ENCODE peak calls at places on chromosomes 13 and 19, in nine cellular contexts. V is choroid plexus epithelial cell, S is bronchial epithelial cell, I is endodermal cell, M is Panc1, Y is fibroblast of pulmonary artery, J is epithelial cell of esophagus, B is IMR-90, D is HFF-Myc. F is an unnamed sample.

GRCh38 chr19:44202470-44202869 is 9.9 kb upstream of the ZNF227 start:
- DNase-seq in V (peak), S (peak), I (no peak), M (no peak), Y (peak), J (peak), B (peak), D (no peak), F (peak)

GRCh38 chr13:40401911-40402776 is 264.3 kb downstream of the FOXO1 start:
- DNase-seq in V (peak), S (peak), I (no peak), M (no peak), Y (peak), J (peak), B (peak), D (peak), F (peak)

GRCh38 chr13:60583911-60584753 is 187.1 kb downstream of the TDRD3 start:
- DNase-seq in V (peak), S (peak), I (peak), M (no peak), Y (peak), J (peak), B (peak), D (peak), F (peak)

GRCh38 chr13:107043016-107043957 is 475.4 kb upstream of the ARGLU1 start:
- DNase-seq in V (no peak), S (no peak), I (no peak), M (no peak), Y (no peak), J (no peak), B (peak), D (no peak), F (peak)

GRCh38 chr19:36665832-36666231 is 805 bp downstream of the ZNF461 start:
- DNase-seq in V (no peak), S (no peak), I (no peak), M (no peak), Y (no peak), J (no peak), B (no peak), D (no peak), F (no peak)

GRCh38 chr13:45142440-45143345 is 22.4 kb downstream of the GTF2F2 start:
- DNase-seq in V (peak), S (peak), I (no peak), M (no peak), Y (peak), J (peak), B (peak), D (no peak), F (no peak)

GRCh38 chr13:45339867-45340266 is 1.1 kb downstream of the TPT1 start:
- DNase-seq in V (no peak), S (no peak), I (no peak), M (no peak), Y (no peak), J (no peak), B (no peak), D (no peak), F (no peak)

GRCh38 chr19:18091217-18091608 is 4.5 kb upstream of the IL12RB1 start:
- DNase-seq in V (no peak), S (no peak), I (no peak), M (no peak), Y (no peak), J (no peak), B (no peak), D (no peak), F (no peak)

GRCh38 chr13:111974065-111974640 is 92.8 kb upstream of the SOX1 start:
- DNase-seq in V (no peak), S (no peak), I (no peak), M (no peak), Y (no peak), J (no peak), B (no peak), D (no peak), F (no peak)

GRCh38 chr19:56383826-56384605 is 9.3 kb downstream of the ZNF582 start:
- DNase-seq in V (no peak), S (peak), I (no peak), M (no peak), Y (no peak), J (peak), B (peak), D (no peak), F (no peak)

GRCh38 chr19:2277138-2277537 is 4.8 kb downstream of the PEAK3 start:
- DNase-seq in V (no peak), S (no peak), I (no peak), M (no peak), Y (no peak), J (no peak), B (no peak), D (no peak), F (no peak)

GRCh38 chr19:16886305-16886880 is 2.4 kb upstream of the F2RL3 start:
- DNase-seq in V (peak), S (peak), I (no peak), M (no peak), Y (peak), J (peak), B (peak), D (no peak), F (peak)

GRCh38 chr19:8515317-8515716 is 1.4 kb upstream of the ZNF414 start:
- DNase-seq in V (peak), S (no peak), I (no peak), M (no peak), Y (no peak), J (no peak), B (no peak), D (no peak), F (no peak)

GRCh38 chr19:17602217-17602616 is 46.8 kb downstream of the COLGALT1 start:
- DNase-seq in V (no peak), S (no peak), I (no peak), M (no peak), Y (no peak), J (no peak), B (no peak), D (no peak), F (no peak)

GRCh38 chr13:61700663-61701062 is 285.0 kb upstream of the PCDH20 start:
- DNase-seq in V (no peak), S (no peak), I (no peak), M (no peak), Y (no peak), J (no peak), B (no peak), D (no peak), F (no peak)

GRCh38 chr19:49421039-49421877 is 2.0 kb downstream of the PTH2 start:
- DNase-seq in V (peak), S (peak), I (peak), M (no peak), Y (peak), J (peak), B (peak), D (no peak), F (peak)

GRCh38 chr13:79937311-79938243 is 403.3 kb downstream of the SPRY2 start:
- DNase-seq in V (no peak), S (peak), I (peak), M (no peak), Y (no peak), J (no peak), B (no peak), D (no peak), F (no peak)

GRCh38 chr13:76307157-76307556 is 579.0 kb downstream of the KCTD12 start:
- DNase-seq in V (peak), S (no peak), I (no peak), M (no peak), Y (peak), J (no peak), B (peak), D (no peak), F (no peak)

GRCh38 chr13:76887070-76887563 is 912 bp upstream of the KCTD12 start:
- DNase-seq in V (no peak), S (no peak), I (peak), M (no peak), Y (no peak), J (no peak), B (no peak), D (no peak), F (no peak)

GRCh38 chr19:55275851-55276719 is 3.8 kb downstream of the HSPBP1 start:
- DNase-seq in V (no peak), S (no peak), I (no peak), M (no peak), Y (no peak), J (no peak), B (no peak), D (no peak), F (no peak)

GRCh38 chr13:81686877-81687276 is 1346.0 kb upstream of the SPRY2 start:
- DNase-seq in V (peak), S (peak), I (no peak), M (no peak), Y (peak), J (peak), B (no peak), D (peak), F (no peak)

DNA sequence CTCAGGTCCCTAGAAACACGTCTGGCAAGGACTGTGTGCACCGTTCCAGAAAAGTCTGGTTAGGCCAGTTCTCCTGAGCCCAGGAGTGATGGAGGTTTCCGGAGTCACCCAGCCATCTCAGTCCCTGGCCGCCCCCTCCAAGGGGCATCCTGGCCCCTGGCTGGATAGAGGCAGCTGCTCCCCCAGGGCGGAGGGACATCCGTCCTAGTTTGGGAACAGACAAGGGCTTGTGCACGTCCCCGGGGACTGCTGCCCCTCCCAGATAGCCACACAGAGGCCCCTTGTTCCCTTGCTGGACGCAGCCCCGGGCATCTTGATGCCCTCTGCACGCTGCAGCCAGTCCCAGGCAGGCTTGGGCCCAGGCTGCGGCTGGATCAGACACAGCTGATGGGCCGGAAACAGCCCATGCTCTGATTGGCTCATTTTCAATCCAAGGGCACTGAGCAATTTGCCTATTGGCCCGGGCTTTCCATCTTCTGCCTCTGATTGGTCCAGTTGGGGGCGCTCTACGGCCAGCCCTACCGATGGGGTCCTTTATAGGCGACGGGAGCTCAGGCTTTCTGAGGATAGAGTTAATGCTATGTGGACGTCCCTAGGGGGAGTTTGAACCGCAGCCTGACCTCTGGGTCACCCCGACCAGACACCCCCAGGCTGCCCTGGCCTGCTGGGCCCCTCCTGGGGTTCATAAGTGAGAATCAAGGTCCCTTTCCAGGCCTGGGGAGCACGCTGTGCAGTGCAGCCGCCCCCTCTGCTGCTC is 3.7 kb downstream of the S1PR2 start:
- DNase-seq in V (peak), S (no peak), I (peak), M (no peak), Y (peak), J (no peak), B (no peak), D (no peak), F (no peak)
- TF ChIP-seq CTCF in V (peak), S (no peak), I (peak), M (peak), Y (no peak), J (no peak), B (peak), D (no peak), F (peak)

GRCh38 chr13:37869506-37869755 is 141 bp downstream of the TRPC4 start:
- DNase-seq in V (no peak), S (no peak), I (peak), M (no peak), Y (peak), J (no peak), B (no peak), D (no peak), F (no peak)

GRCh38 chr13:37868691-37869505 is 674 bp downstream of the TRPC4 start:
- DNase-seq in V (peak), S (no peak), I (peak), M (no peak), Y (peak), J (no peak), B (peak), D (no peak), F (peak)

GRCh38 chr13:37869756-37870488 is at the start of gene TRPC4:
- DNase-seq in V (peak), S (peak), I (peak), M (no peak), Y (peak), J (peak), B (peak), D (peak), F (peak)

GRCh38 chr13:37870489-37870845 is 895 bp upstream of the TRPC4 start:
- DNase-seq in V (no peak), S (no peak), I (no peak), M (no peak), Y (no peak), J (no peak), B (no peak), D (no peak), F (no peak)

DNA sequence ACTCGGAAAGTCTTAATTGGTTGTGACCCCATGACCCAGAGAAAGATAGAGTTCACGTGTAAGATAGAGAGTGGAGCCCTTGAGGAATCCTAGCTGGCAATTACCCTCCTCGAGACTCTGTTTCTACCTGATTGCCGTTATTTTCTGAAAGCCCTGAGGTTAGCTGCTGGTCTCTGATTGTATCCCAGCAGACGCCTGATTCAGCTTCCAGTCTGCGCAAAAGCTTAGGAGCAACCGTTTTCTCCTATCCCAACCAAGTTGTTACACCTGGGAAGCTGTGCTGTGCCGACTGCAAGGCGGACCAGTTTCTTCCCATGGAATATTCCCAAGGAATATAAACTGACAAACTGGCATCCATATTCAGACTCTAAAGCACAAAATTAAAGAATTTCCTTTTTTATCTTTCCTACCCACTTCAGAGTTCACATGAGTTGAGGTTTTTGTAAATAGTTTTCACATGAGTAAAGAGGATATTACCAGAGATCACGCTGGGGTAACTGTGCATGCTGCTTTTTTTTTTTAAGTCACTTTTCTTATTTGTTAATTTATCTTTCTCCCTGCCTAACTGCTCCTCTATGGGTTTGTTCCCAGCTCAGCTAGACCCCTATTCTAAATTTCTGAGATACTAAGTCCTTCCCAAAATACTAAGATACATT is 1.5 kb upstream of the TRPC4 start:
- DNase-seq in V (peak), S (peak), I (peak), M (no peak), Y (peak), J (peak), B (peak), D (peak), F (peak)
- H3K4me3 ChIP-seq in V (peak), S (no peak), I (peak), M (peak), Y (peak), J (no peak), B (no peak), D (peak), F (peak)

GRCh38 chr13:63455938-63456337 is 2040.3 kb upstream of the PCDH20 start:
- DNase-seq in V (peak), S (no peak), I (no peak), M (no peak), Y (no peak), J (no peak), B (no peak), D (no peak), F (no peak)
- TF ChIP-seq CTCF in V (peak), S (no peak), I (peak), M (peak), Y (peak), J (no peak), B (peak), D (no peak), F (peak)

DNA sequence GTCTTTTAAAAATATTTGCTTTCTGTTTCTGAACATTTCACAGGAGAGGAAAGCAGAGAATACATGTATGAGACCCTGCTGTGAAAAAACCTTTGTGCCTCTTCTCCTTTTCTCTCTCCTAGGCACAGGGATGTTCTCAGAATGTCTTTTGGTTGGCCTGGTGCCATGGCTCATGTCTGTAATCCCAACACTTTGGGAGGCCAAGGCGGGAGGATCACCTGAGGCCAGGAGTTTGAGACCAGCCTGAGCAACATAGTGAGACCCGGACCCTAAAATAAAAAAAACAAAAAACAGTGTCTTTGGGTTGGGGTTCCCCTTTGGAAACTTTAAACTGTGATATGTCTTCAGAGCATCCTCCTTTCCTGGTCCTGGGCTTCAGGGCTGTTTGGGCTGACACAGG is 1.5 kb downstream of the ZNF627 start:
- DNase-seq in V (no peak), S (no peak), I (no peak), M (no peak), Y (no peak), J (no peak), B (no peak), D (no peak), F (no peak)
- H3K4me3 ChIP-seq in V (no peak), S (no peak), I (peak), M (peak), Y (peak), J (no peak), B (no peak), D (peak), F (no peak)

DNA sequence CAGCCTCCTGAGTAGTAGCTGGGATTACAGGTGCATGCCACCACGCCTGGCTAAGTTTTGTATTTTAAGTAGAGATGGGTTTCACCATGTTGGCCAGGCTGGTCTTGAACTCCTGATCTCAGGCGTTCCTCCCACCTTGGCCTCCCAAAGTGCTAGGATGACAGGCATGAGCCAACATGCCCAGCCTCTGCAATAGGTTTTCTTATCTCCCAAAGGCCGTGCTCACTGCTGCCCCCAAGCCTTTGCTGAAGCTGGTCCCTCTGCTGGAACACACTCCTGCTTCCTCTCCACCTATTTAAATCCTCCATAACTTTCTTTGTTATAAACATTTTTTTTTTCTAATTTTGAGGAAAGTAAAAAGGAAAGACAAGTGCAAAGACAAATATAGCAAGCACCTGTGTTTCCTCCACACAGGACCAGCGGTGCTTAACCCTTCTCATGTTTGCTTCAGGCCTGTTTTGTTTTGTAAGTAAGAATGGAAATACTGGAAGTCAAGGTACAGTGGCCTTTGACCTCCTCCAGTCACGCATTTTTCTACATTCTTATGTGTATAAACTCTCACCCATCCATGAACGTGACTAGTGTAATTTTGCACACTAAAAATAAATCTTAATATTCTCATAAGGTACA is 14.5 kb upstream of the TNFAIP8L1 start:
- DNase-seq in V (no peak), S (peak), I (peak), M (no peak), Y (peak), J (peak), B (peak), D (no peak), F (peak)
- TF ChIP-seq CTCF in V (peak), S (peak), I (peak), M (peak), Y (peak), J (peak), B (peak), D (peak), F (peak)

GRCh38 chr13:50133277-50133953 is 118.2 kb downstream of the KCNRG start:
- DNase-seq in V (no peak), S (no peak), I (peak), M (no peak), Y (no peak), J (no peak), B (no peak), D (no peak), F (no peak)

GRCh38 chr13:50130686-50131051 is 115.4 kb downstream of the KCNRG start:
- DNase-seq in V (peak), S (peak), I (peak), M (no peak), Y (peak), J (peak), B (peak), D (no peak), F (peak)

GRCh38 chr13:50129923-50130685 is 114.9 kb downstream of the KCNRG start:
- DNase-seq in V (peak), S (no peak), I (peak), M (no peak), Y (peak), J (peak), B (no peak), D (no peak), F (peak)

GRCh38 chr13:50132937-50133276 is 117.7 kb downstream of the KCNRG start:
- DNase-seq in V (no peak), S (no peak), I (peak), M (no peak), Y (no peak), J (no peak), B (no peak), D (no peak), F (no peak)

GRCh38 chr13:50131998-50132936 is 117.0 kb downstream of the KCNRG start:
- DNase-seq in V (no peak), S (no peak), I (peak), M (no peak), Y (no peak), J (no peak), B (no peak), D (no peak), F (no peak)
- H3K4me3 ChIP-seq in V (no peak), S (no peak), I (peak), M (no peak), Y (no peak), J (no peak), B (no peak), D (no peak), F (no peak)

GRCh38 chr19:15251749-15252397 is 19.6 kb upstream of the EPHX3 start:
- DNase-seq in V (peak), S (peak), I (peak), M (no peak), Y (peak), J (peak), B (peak), D (peak), F (peak)
- TF ChIP-seq CTCF in V (peak), S (peak), I (peak), M (no peak), Y (peak), J (peak), B (peak), D (peak), F (peak)

DNA sequence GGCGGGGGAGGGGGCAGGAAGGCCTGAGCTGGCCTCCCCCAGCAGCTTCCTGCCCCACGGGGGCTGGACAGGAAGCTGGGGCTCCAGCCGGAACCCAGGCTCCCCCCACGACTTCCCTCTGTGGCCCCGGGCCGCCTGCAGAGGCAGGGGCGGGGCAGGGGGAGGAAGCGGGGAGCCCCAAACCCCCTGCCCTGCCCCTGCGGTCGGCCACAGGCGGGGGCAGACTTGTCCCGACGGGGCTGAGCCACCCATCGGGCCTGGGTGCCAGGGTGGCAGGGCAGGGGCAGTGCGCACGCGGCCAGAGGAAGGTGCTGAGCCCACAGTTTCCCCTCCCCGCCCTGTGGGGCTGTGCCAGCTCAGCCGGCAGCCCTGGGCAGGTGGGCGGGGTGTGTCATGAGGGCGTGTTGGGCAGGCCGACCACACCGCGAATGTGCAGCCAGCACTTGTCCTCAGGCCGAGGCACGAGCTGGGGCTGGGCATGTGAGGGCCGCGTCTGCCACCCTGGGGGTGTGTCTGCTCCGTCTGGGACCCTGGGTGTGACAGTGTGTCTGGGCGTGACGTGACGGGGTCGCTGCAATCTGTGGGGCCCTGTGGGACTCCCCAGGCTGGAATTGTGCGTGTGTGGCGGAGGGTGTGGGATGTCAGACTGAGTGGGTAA is 17.7 kb downstream of the CCDC97 start:
- DNase-seq in V (peak), S (peak), I (peak), M (no peak), Y (peak), J (peak), B (peak), D (no peak), F (no peak)
- H3K4me3 ChIP-seq in V (peak), S (peak), I (no peak), M (no peak), Y (no peak), J (no peak), B (no peak), D (no peak), F (no peak)